ENCODE peak calls at places on chromosomes 6 and 20, in six cellular contexts. O, Q, N, T, Y and L are unnamed samples.

GRCh38 chr6:2875840-2876207 is 27.3 kb downstream of the SERPINB9 start:
- DNase-seq in T (no peak), O (no peak), N (no peak), Q (no peak), Y (no peak), L (no peak)

GRCh38 chr6:143747347-143747842 is 69.6 kb downstream of the PHACTR2 start:
- DNase-seq in N (no peak), Y (no peak), O (peak), T (no peak), Q (no peak), L (no peak)

GRCh38 chr6:45791600-45792168 is 224.0 kb downstream of the CLIC5 start:
- DNase-seq in N (no peak), O (no peak), T (peak), Q (no peak), Y (peak), L (peak)

GRCh38 chr20:45918182-45918737 is 6.3 kb upstream of the PLTP start:
- DNase-seq in T (peak), N (no peak), Y (no peak), Q (no peak), O (no peak), L (peak)

GRCh38 chr6:14996892-14997291 is 249.0 kb upstream of the JARID2 start:
- DNase-seq in O (no peak), Q (no peak), T (no peak), N (no peak), Y (no peak), L (no peak)

GRCh38 chr20:62345681-62346370 is 21.3 kb downstream of the LAMA5 start:
- DNase-seq in N (no peak), T (peak), O (no peak), Y (no peak), Q (no peak), L (no peak)

GRCh38 chr20:61014486-61014885 is 237.6 kb upstream of the CDH4 start:
- DNase-seq in T (no peak), Y (no peak), O (peak), Q (peak), N (no peak), L (no peak)

GRCh38 chr20:50313827-50314226 is 123.2 kb downstream of the CEBPB start:
- DNase-seq in T (no peak), O (no peak), Y (no peak), Q (no peak), N (no peak), L (no peak)

GRCh38 chr6:14968056-14968643 is 277.7 kb upstream of the JARID2 start:
- DNase-seq in Y (no peak), O (no peak), T (no peak), Q (no peak), N (no peak), L (no peak)

GRCh38 chr6:93571341-93571740 is 152.0 kb upstream of the EPHA7 start:
- DNase-seq in N (no peak), O (no peak), T (peak), Y (no peak), Q (no peak), L (no peak)

GRCh38 chr6:27507041-27507956 is 34.4 kb upstream of the ZNF184 start:
- DNase-seq in N (no peak), O (no peak), T (no peak), Y (no peak), Q (no peak), L (no peak)
- H2AFZ ChIP-seq in N (no peak), O (no peak), T (no peak), Y (no peak), Q (peak), L (no peak)

GRCh38 chr6:20335872-20336271 is 65.8 kb upstream of the E2F3 start:
- DNase-seq in Q (no peak), Y (no peak), O (no peak), N (no peak), T (no peak), L (no peak)
- H3K18ac ChIP-seq in Q (no peak), Y (no peak), O (no peak), N (no peak), T (no peak), L (no peak)

GRCh38 chr20:23138682-23139081 is 52.6 kb upstream of the CD93 start:
- DNase-seq in O (no peak), T (no peak), Y (no peak), N (no peak), Q (no peak), L (no peak)
- H2AFZ ChIP-seq in O (no peak), T (no peak), Y (no peak), N (no peak), Q (no peak), L (no peak)

GRCh38 chr6:90502381-90502780 is 84.5 kb downstream of the MAP3K7 start:
- DNase-seq in N (no peak), O (no peak), Q (no peak), T (no peak), Y (no peak), L (no peak)
- H3K18ac ChIP-seq in N (no peak), O (no peak), Q (no peak), T (no peak), Y (no peak), L (no peak)